ENCODE peak calls at places on chromosomes 11 and 22, in four cellular contexts. H is NCI-H345, M is HFFc6, S is NCI-H774. D is an unnamed sample.
A peak's percentile ranks its signal among the peaks of the same experiment; 100 is the strongest.

GRCh38 chr11:112662554-112662953 is 298.7 kb upstream of the NCAM1 start:
- DNase-seq in H (no peak), M (no peak), S (no peak), D (no peak)

GRCh38 chr11:3810446-3810845 is 2.1 kb downstream of the PGAP2 start:
- DNase-seq in H (no peak), M (no peak), S (no peak), D (no peak)

GRCh38 chr11:101346591-101346990 is 217.0 kb upstream of the PGR start:
- DNase-seq in S (no peak), M (peak; percentile 9), H (no peak), D (peak; percentile 34)

GRCh38 chr11:112650568-112650967 is 310.7 kb upstream of the NCAM1 start:
- DNase-seq in S (no peak), M (no peak), H (no peak), D (no peak)

GRCh38 chr11:64409278-64409677 is 50.3 kb downstream of the RPS6KA4 start:
- DNase-seq in M (no peak), S (no peak), H (no peak), D (no peak)

GRCh38 chr11:73496134-73496533 is 101.8 kb downstream of the FAM168A start:
- DNase-seq in H (no peak), S (no peak), M (no peak), D (no peak)

GRCh38 chr11:122691751-122692150 is 36.2 kb downstream of the UBASH3B start:
- DNase-seq in M (no peak), S (no peak), H (no peak), D (no peak)

GRCh38 chr11:125348141-125348651 is 147.9 kb downstream of the FEZ1 start:
- DNase-seq in M (no peak), S (no peak), H (no peak), D (no peak)

GRCh38 chr22:39471421-39472141 is 14.8 kb downstream of the MGAT3 start:
- DNase-seq in H (no peak), M (peak; percentile 23), S (no peak), D (no peak)

GRCh38 chr11:74816664-74817063 is 68.0 kb downstream of the RNF169 start:
- DNase-seq in H (no peak), S (no peak), M (no peak), D (no peak)

GRCh38 chr22:40512426-40513136 is 123.9 kb downstream of the MRTFA start:
- DNase-seq in M (peak; percentile 97), H (no peak), S (no peak), D (no peak)

GRCh38 chr11:85086511-85087284 is 540.4 kb downstream of the DLG2 start:
- DNase-seq in S (peak; percentile 30), M (no peak), H (no peak), D (no peak)

GRCh38 chr22:38300197-38300945 is 16.9 kb downstream of the CSNK1E start:
- DNase-seq in S (no peak), M (no peak), H (no peak), D (no peak)

GRCh38 chr11:65454696-65455456 is 32.3 kb downstream of the NEAT1 start:
- DNase-seq in H (peak; percentile 88), M (peak; percentile 53), S (peak; percentile 83), D (peak; percentile 77)

GRCh38 chr11:57439786-57440185 is 12.9 kb upstream of the SLC43A3 start:
- DNase-seq in H (no peak), S (no peak), M (no peak), D (no peak)

GRCh38 chr11:64237484-64237951 is 3.1 kb downstream of the VEGFB start:
- DNase-seq in H (peak; percentile 88), M (no peak), S (peak; percentile 98), D (peak; percentile 87)

GRCh38 chr11:102197759-102198158 is 87.5 kb downstream of the YAP1 start:
- DNase-seq in M (no peak), S (no peak), H (no peak), D (no peak)

GRCh38 chr11:45662096-45662664 is 3.2 kb downstream of the CHST1 start:
- DNase-seq in M (no peak), S (no peak), H (no peak), D (no peak)

GRCh38 chr11:122731500-122731913 is 76.0 kb downstream of the UBASH3B start:
- DNase-seq in S (no peak), H (no peak), M (peak; percentile 95), D (no peak)

GRCh38 chr22:50674606-50675552 is 2.3 kb downstream of the SHANK3 start:
- DNase-seq in S (peak; percentile 7), M (no peak), H (peak; percentile 43), D (peak; percentile 56)

GRCh38 chr22:48660795-48661740 is 1166.6 kb downstream of the BRD1 start:
- DNase-seq in S (no peak), H (no peak), M (no peak), D (no peak)

GRCh38 chr22:44247346-44247745 is 65.4 kb downstream of the SHISAL1 start:
- DNase-seq in S (no peak), H (no peak), M (no peak), D (no peak)